ENCODE peak calls at places on chromosomes 6 and 20, in eight cellular contexts. F is DMS 273 treated with DMSO at 0.1 percent for 48 hours; P is NCI-H524; G is neural crest cell; Q is Peyer's patch; T is stimulated activated CD4-positive, alpha-beta T cell treated with anti-CD3 and anti-CD28 coated beads, Interleukin-1b, Interleukin-23, amount 100 ng/mL, for 24 hours; V is GM04504; I is HCEC 1CT. X is an unnamed sample.

GRCh38 chr6:110738899-110739365 is 76.3 kb downstream of the CDK19 start:
- DNase-seq in V (no peak), F (no peak), P (no peak), Q (no peak), G (no peak), I (no peak), T (no peak), X (no peak)

GRCh38 chr6:136566851-136567250 is 16.6 kb upstream of the MAP7 start:
- DNase-seq in V (no peak), I (no peak), P (no peak), Q (no peak), T (no peak), G (no peak), F (no peak), X (no peak)

GRCh38 chr6:41589636-41590622 is 43.7 kb downstream of the FOXP4 start:
- DNase-seq in G (no peak), Q (no peak), I (no peak), F (no peak), V (no peak), P (no peak), T (no peak), X (no peak)

GRCh38 chr20:39004508-39004907 is 42.4 kb downstream of the DHX35 start:
- DNase-seq in G (no peak), T (no peak), P (peak; percentile 66), Q (peak; percentile 74), F (no peak), I (no peak), V (no peak), X (no peak)

GRCh38 chr6:167314180-167314821 is 10.6 kb upstream of the TTLL2 start:
- DNase-seq in T (no peak), P (no peak), V (no peak), G (no peak), Q (no peak), F (no peak), I (no peak), X (no peak)

GRCh38 chr6:28725890-28726348 is 197.9 kb downstream of the TRIM27 start:
- DNase-seq in V (no peak), I (peak; percentile 49), P (peak; percentile 29), Q (no peak), G (no peak), T (no peak), F (peak; percentile 71), X (peak; percentile 72)

GRCh38 chr20:53387983-53388675 is 205.5 kb downstream of the ZNF217 start:
- DNase-seq in T (no peak), G (no peak), F (no peak), P (no peak), V (no peak), Q (no peak), I (no peak), X (no peak)

GRCh38 chr20:24948939-24949679 is at the start of gene CST7:
- DNase-seq in P (no peak), I (no peak), Q (peak; percentile 88), T (peak; percentile 81), V (no peak), G (no peak), F (no peak), X (no peak)

GRCh38 chr6:34888874-34889555 is at the start of gene ANKS1A:
- DNase-seq in V (no peak), T (peak; percentile 83), I (peak; percentile 42), F (peak; percentile 12), G (peak; percentile 63), P (peak; percentile 70), Q (peak; percentile 95), X (peak; percentile 83)

GRCh38 chr6:137707590-137708360 is 159.3 kb upstream of the TNFAIP3 start:
- DNase-seq in T (peak; percentile 58), P (peak; percentile 73), Q (peak; percentile 94), G (peak; percentile 14), V (no peak), F (peak; percentile 38), I (peak; percentile 78), X (peak; percentile 77)

GRCh38 chr6:118968416-118968815 is 33.5 kb upstream of the MCM9 start:
- DNase-seq in P (peak; percentile 27), V (no peak), T (no peak), Q (no peak), F (no peak), I (peak; percentile 45), G (no peak), X (peak; percentile 55)

GRCh38 chr20:37920679-37921322 is 17.9 kb downstream of the VSTM2L start:
- DNase-seq in T (no peak), I (no peak), P (peak; percentile 87), Q (no peak), F (no peak), V (no peak), G (no peak), X (peak; percentile 49)

GRCh38 chr20:48025061-48025515 is 239.8 kb upstream of the SULF2 start:
- DNase-seq in T (no peak), G (no peak), P (peak; percentile 77), V (peak; percentile 89), Q (no peak), I (no peak), F (peak; percentile 71), X (peak; percentile 47)

GRCh38 chr6:34887753-34888440 is at the start of gene TAF11:
- DNase-seq in G (peak; percentile 83), F (peak; percentile 93), I (peak; percentile 93), P (peak; percentile 92), V (peak; percentile 90), T (peak; percentile 86), Q (peak; percentile 98), X (peak; percentile 98)

GRCh38 chr20:24737212-24737850 is 211.7 kb upstream of the CST7 start:
- DNase-seq in V (no peak), P (no peak), I (no peak), F (no peak), Q (no peak), T (no peak), G (no peak), X (no peak)

GRCh38 chr6:49457771-49458170 is 5.3 kb downstream of the MMUT start:
- DNase-seq in Q (no peak), V (no peak), I (peak; percentile 7), P (no peak), T (no peak), F (no peak), G (no peak), X (no peak)

GRCh38 chr6:41462980-41463930 is 82.9 kb upstream of the FOXP4 start:
- DNase-seq in I (peak; percentile 50), V (peak; percentile 25), Q (peak; percentile 83), P (peak; percentile 95), G (peak; percentile 45), F (no peak), T (no peak), X (peak; percentile 80)

GRCh38 chr6:167685654-167686053 is 141.1 kb upstream of the AFDN start:
- DNase-seq in T (no peak), V (no peak), Q (no peak), G (no peak), P (no peak), F (no peak), I (no peak), X (no peak)

GRCh38 chr6:139240161-139241010 is 51.4 kb downstream of the TXLNB start:
- DNase-seq in Q (peak; percentile 70), I (peak; percentile 54), F (peak; percentile 78), P (peak; percentile 70), T (no peak), G (no peak), V (peak; percentile 39), X (no peak)

GRCh38 chr20:47561175-47561574 is 59.5 kb downstream of the NCOA3 start:
- DNase-seq in G (no peak), F (no peak), P (no peak), T (no peak), V (peak; percentile 53), I (peak; percentile 57), Q (no peak), X (peak; percentile 36)

GRCh38 chr6:4113623-4114022 is 21.8 kb downstream of the ECI2 start:
- DNase-seq in I (no peak), G (no peak), T (no peak), Q (no peak), F (no peak), P (no peak), V (no peak), X (no peak)

GRCh38 chr6:37265876-37266275 is 7.9 kb upstream of the TMEM217 start:
- DNase-seq in I (no peak), P (no peak), T (no peak), G (no peak), V (no peak), Q (no peak), F (no peak), X (no peak)

X was measured in NCI-H82.